ENCODE peak calls at places on chromosomes 1 and 21, in five cellular contexts. T is stimulated activated CD4-positive, alpha-beta T cell treated with anti-CD3 and anti-CD28 coated beads, Interleukin-15, amount 100 ng/mL, for 1 hour; G is body of pancreas; L is left colon; I is lower leg skin. N is an unnamed sample.

GRCh38 chr1:196160066-196160795 is 448.0 kb downstream of the KCNT2 start:
- DNase-seq in G (no peak), I (no peak), T (no peak), L (no peak), N (no peak)

GRCh38 chr1:29698033-29698432 is 461.7 kb downstream of the PTPRU start:
- DNase-seq in I (no peak), T (no peak), G (peak; percentile 6), L (peak; percentile 9), N (no peak)

GRCh38 chr1:245585252-245585959 is 430.6 kb downstream of the KIF26B start:
- DNase-seq in T (no peak), G (no peak), I (no peak), L (no peak), N (no peak)

GRCh38 chr21:34553199-34553952 is 41.4 kb upstream of the KCNE1 start:
- DNase-seq in L (no peak), G (no peak), T (no peak), I (no peak), N (no peak)

GRCh38 chr1:22250724-22251123 is 107.8 kb upstream of the WNT4 start:
- DNase-seq in T (no peak), G (no peak), I (peak; percentile 90), L (no peak), N (no peak)

GRCh38 chr1:208004851-208005250 is 93.9 kb upstream of the CD34 start:
- DNase-seq in L (no peak), T (no peak), I (no peak), G (no peak), N (no peak)

GRCh38 chr1:53957231-53957818 is 11.2 kb downstream of the LRRC42 start:
- DNase-seq in G (no peak), L (no peak), T (no peak), I (no peak), N (peak; percentile 33)

GRCh38 chr1:152037920-152038658 is 1.3 kb upstream of the S100A11 start:
- DNase-seq in L (no peak), G (no peak), I (no peak), T (no peak), N (peak; percentile 26)

GRCh38 chr1:198179556-198179981 is 22.8 kb downstream of the NEK7 start:
- DNase-seq in I (no peak), G (no peak), L (no peak), T (no peak), N (peak; percentile 13)

GRCh38 chr1:231039161-231040018 is 664 bp downstream of the FAM89A start:
- DNase-seq in L (peak; percentile 59), T (peak; percentile 22), I (peak; percentile 87), G (peak; percentile 27), N (peak; percentile 18)

GRCh38 chr1:3975903-3976630 is 76.0 kb upstream of the C1orf174 start:
- DNase-seq in T (no peak), L (no peak), G (no peak), I (no peak), N (no peak)

GRCh38 chr1:206422525-206422924 is 47.8 kb upstream of the IKBKE start:
- DNase-seq in I (no peak), T (no peak), G (no peak), L (no peak), N (no peak)

GRCh38 chr1:204344665-204345064 is 15.1 kb downstream of the PLEKHA6 start:
- DNase-seq in G (no peak), I (no peak), L (no peak), T (no peak), N (no peak)

GRCh38 chr1:223153177-223154119 is 10.4 kb upstream of the TLR5 start:
- DNase-seq in L (no peak), T (no peak), I (no peak), G (no peak), N (no peak)

GRCh38 chr1:44786138-44786840 is 1.7 kb downstream of the BEST4 start:
- DNase-seq in I (no peak), G (peak; percentile 83), T (peak; percentile 70), L (peak; percentile 80), N (peak; percentile 68)

GRCh38 chr1:110508038-110508437 is 10.9 kb downstream of the KCNA10 start:
- DNase-seq in G (peak; percentile 46), T (no peak), I (peak; percentile 87), L (peak; percentile 36), N (peak; percentile 24)

GRCh38 chr1:247184254-247184653 is 12.4 kb upstream of the ZNF124 start:
- DNase-seq in L (no peak), G (no peak), T (no peak), I (no peak), N (no peak)

GRCh38 chr1:181448461-181448860 is 34.9 kb upstream of the CACNA1E start:
- DNase-seq in G (no peak), T (no peak), I (no peak), L (no peak), N (peak; percentile 87)

GRCh38 chr1:228163004-228163753 is 2.4 kb upstream of the IBA57 start:
- DNase-seq in G (peak; percentile 57), L (peak; percentile 41), I (peak; percentile 94), T (no peak), N (peak; percentile 34)

GRCh38 chr1:245212221-245212710 is 57.5 kb downstream of the KIF26B start:
- DNase-seq in L (no peak), T (no peak), G (no peak), I (no peak), N (no peak)

GRCh38 chr1:214326406-214326805 is 45.4 kb downstream of the SMYD2 start:
- DNase-seq in T (no peak), I (no peak), G (peak; percentile 21), L (no peak), N (no peak)

GRCh38 chr1:42333662-42334239 is 1.3 kb downstream of the FOXJ3 start:
- DNase-seq in L (no peak), G (no peak), T (no peak), I (no peak), N (no peak)

GRCh38 chr1:92961896-92962752 is 862 bp upstream of the DIPK1A start:
- DNase-seq in T (peak; percentile 25), I (peak; percentile 92), L (peak; percentile 59), G (peak; percentile 9), N (peak; percentile 53)

GRCh38 chr1:27149714-27150113 is 5.2 kb downstream of the SLC9A1 start:
- DNase-seq in L (no peak), I (no peak), T (no peak), G (no peak), N (no peak)

GRCh38 chr1:79193211-79194079 is 186.9 kb upstream of the ADGRL4 start:
- DNase-seq in G (no peak), I (no peak), T (no peak), L (no peak), N (no peak)

GRCh38 chr21:35743571-35743970 is 316.8 kb downstream of the SETD4 start:
- DNase-seq in T (no peak), I (no peak), L (no peak), G (no peak), N (no peak)

GRCh38 chr21:42834730-42835191 is 44.6 kb downstream of the WDR4 start:
- DNase-seq in L (no peak), T (no peak), G (no peak), I (peak; percentile 70), N (no peak)

GRCh38 chr21:42532466-42533181 is 19.0 kb downstream of the SLC37A1 start:
- DNase-seq in T (no peak), I (peak; percentile 89), G (peak; percentile 61), L (peak; percentile 58), N (peak; percentile 59)

GRCh38 chr1:163191301-163191700 is 11.4 kb downstream of the RGS5 start:
- DNase-seq in G (no peak), I (no peak), L (no peak), T (no peak), N (no peak)

GRCh38 chr1:161718559-161719324 is 2.6 kb upstream of the FCRLB start:
- DNase-seq in G (no peak), L (no peak), I (no peak), T (no peak), N (no peak)

GRCh38 chr1:218323568-218324225 is 21.4 kb upstream of the TGFB2 start:
- DNase-seq in T (no peak), G (no peak), I (no peak), L (no peak), N (no peak)

GRCh38 chr21:44695641-44696040 is 1.3 kb upstream of the KRTAP10-12 start:
- DNase-seq in T (no peak), L (no peak), I (peak; percentile 34), G (no peak), N (no peak)

GRCh38 chr1:21955058-21955457 is 17.9 kb upstream of the HSPG2 start:
- DNase-seq in T (no peak), L (no peak), G (peak; percentile 27), I (no peak), N (no peak)

N was measured in small intestine.